ENCODE peak calls at places on chromosomes 11 and 22, in four cellular contexts. One of them, this sample, is unnamed.
A peak's percentile ranks its signal among the peaks of the same experiment; 100 is the strongest.

GRCh38 chr11:75400110-75400865 is 970 bp downstream of the RPS3 start:
- DNase-seq in kidney epithelial cell: no peak
- DNase-seq in H9: no peak
- DNase-seq in body of pancreas: no peak
- DNase-seq in this sample: no peak

GRCh38 chr11:2269601-2270321 is 627 bp downstream of the ASCL2 start:
- DNase-seq in kidney epithelial cell: peak; percentile 5
- DNase-seq in H9: peak; percentile 82
- DNase-seq in body of pancreas: peak; percentile 67
- DNase-seq in this sample: no peak

GRCh38 chr22:27636716-27637503 is 164.6 kb downstream of the MN1 start:
- DNase-seq in kidney epithelial cell: no peak
- DNase-seq in H9: no peak
- DNase-seq in body of pancreas: no peak
- DNase-seq in this sample: no peak

GRCh38 chr11:18594999-18595749 is 4.4 kb upstream of the MISFA start:
- DNase-seq in kidney epithelial cell: no peak
- DNase-seq in H9: no peak
- DNase-seq in body of pancreas: no peak
- DNase-seq in this sample: no peak

GRCh38 chr22:50719814-50720300 is 18.1 kb upstream of the ACR start:
- DNase-seq in kidney epithelial cell: no peak
- DNase-seq in H9: no peak
- DNase-seq in body of pancreas: no peak
- DNase-seq in this sample: no peak

GRCh38 chr11:115439385-115439784 is 64.8 kb downstream of the CADM1 start:
- DNase-seq in kidney epithelial cell: peak; percentile 55
- DNase-seq in H9: no peak
- DNase-seq in body of pancreas: no peak
- DNase-seq in this sample: no peak

GRCh38 chr22:44538518-44539315 is 40.7 kb upstream of the RTL6 start:
- DNase-seq in kidney epithelial cell: no peak
- DNase-seq in H9: no peak
- DNase-seq in body of pancreas: no peak
- DNase-seq in this sample: no peak

GRCh38 chr11:71991494-71991893 is 7.2 kb upstream of the IL18BP start:
- DNase-seq in kidney epithelial cell: no peak
- DNase-seq in H9: no peak
- DNase-seq in body of pancreas: no peak
- DNase-seq in this sample: no peak

GRCh38 chr22:44532466-44533025 is 34.5 kb upstream of the RTL6 start:
- DNase-seq in kidney epithelial cell: no peak
- DNase-seq in H9: no peak
- DNase-seq in body of pancreas: no peak
- DNase-seq in this sample: no peak

GRCh38 chr22:27726726-27727449 is 74.7 kb downstream of the MN1 start:
- DNase-seq in kidney epithelial cell: peak; percentile 51
- DNase-seq in H9: no peak
- DNase-seq in body of pancreas: peak; percentile 28
- DNase-seq in this sample: peak; percentile 84

GRCh38 chr11:65262381-65262680 is 569 bp downstream of the POLA2 start:
- DNase-seq in kidney epithelial cell: no peak
- DNase-seq in H9: no peak
- DNase-seq in body of pancreas: peak; percentile 64
- DNase-seq in this sample: no peak

GRCh38 chr11:111310088-111310487 is 11.7 kb downstream of the POU2AF3 start:
- DNase-seq in kidney epithelial cell: no peak
- DNase-seq in H9: no peak
- DNase-seq in body of pancreas: no peak
- DNase-seq in this sample: no peak

GRCh38 chr11:121441533-121441932 is 10.6 kb upstream of the SORL1 start:
- DNase-seq in kidney epithelial cell: no peak
- DNase-seq in H9: no peak
- DNase-seq in body of pancreas: no peak
- DNase-seq in this sample: no peak

GRCh38 chr22:36068776-36069344 is 40.2 kb upstream of the RBFOX2 start:
- DNase-seq in kidney epithelial cell: no peak
- DNase-seq in H9: no peak
- DNase-seq in body of pancreas: no peak
- DNase-seq in this sample: no peak

GRCh38 chr22:35467788-35468187 is 67.8 kb downstream of the MCM5 start:
- DNase-seq in kidney epithelial cell: no peak
- DNase-seq in H9: peak; percentile 72
- DNase-seq in body of pancreas: peak; percentile 62
- DNase-seq in this sample: no peak

GRCh38 chr11:115941481-115941993 is 437.3 kb upstream of the CADM1 start:
- DNase-seq in kidney epithelial cell: peak; percentile 99
- DNase-seq in H9: no peak
- DNase-seq in body of pancreas: peak; percentile 77
- DNase-seq in this sample: peak; percentile 55

GRCh38 chr22:21764038-21764804 is 28.6 kb upstream of the YPEL1 start:
- DNase-seq in kidney epithelial cell: no peak
- DNase-seq in H9: no peak
- DNase-seq in body of pancreas: no peak
- DNase-seq in this sample: no peak

GRCh38 chr22:46684706-46685105 is 53.3 kb downstream of the CERK start:
- DNase-seq in kidney epithelial cell: no peak
- DNase-seq in H9: no peak
- DNase-seq in body of pancreas: peak; percentile 16
- DNase-seq in this sample: no peak

GRCh38 chr22:35043251-35043931 is 22.6 kb upstream of the ISX start:
- DNase-seq in kidney epithelial cell: no peak
- DNase-seq in H9: no peak
- DNase-seq in body of pancreas: no peak
- DNase-seq in this sample: no peak

GRCh38 chr11:92129811-92130210 is 94.8 kb upstream of the FAT3 start:
- DNase-seq in kidney epithelial cell: no peak
- DNase-seq in H9: no peak
- DNase-seq in body of pancreas: no peak
- DNase-seq in this sample: no peak

GRCh38 chr22:44957267-44957905 is 52.4 kb downstream of the PHF21B start:
- DNase-seq in kidney epithelial cell: no peak
- DNase-seq in H9: peak; percentile 60
- DNase-seq in body of pancreas: no peak
- DNase-seq in this sample: no peak

GRCh38 chr11:66020618-66021357 is 5.5 kb downstream of the CATSPER1 start:
- DNase-seq in kidney epithelial cell: peak; percentile 63
- DNase-seq in H9: no peak
- DNase-seq in body of pancreas: peak; percentile 54
- DNase-seq in this sample: peak; percentile 82

GRCh38 chr11:113401718-113402117 is 14.1 kb downstream of the ANKK1 start:
- DNase-seq in kidney epithelial cell: peak; percentile 37
- DNase-seq in H9: no peak
- DNase-seq in body of pancreas: peak; percentile 70
- DNase-seq in this sample: peak; percentile 83

GRCh38 chr22:28402066-28402465 is 277.6 kb downstream of the TTC28 start:
- DNase-seq in kidney epithelial cell: no peak
- DNase-seq in H9: no peak
- DNase-seq in body of pancreas: no peak
- DNase-seq in this sample: no peak

GRCh38 chr22:29044657-29045176 is 16.9 kb downstream of the C22orf31 start:
- DNase-seq in kidney epithelial cell: no peak
- DNase-seq in H9: no peak
- DNase-seq in body of pancreas: peak; percentile 19
- DNase-seq in this sample: no peak

GRCh38 chr11:10386861-10387208 is 68.2 kb upstream of the AMPD3 start:
- DNase-seq in kidney epithelial cell: no peak
- DNase-seq in H9: no peak
- DNase-seq in body of pancreas: no peak
- DNase-seq in this sample: no peak

GRCh38 chr11:58866788-58867187 is 22.3 kb upstream of the GLYATL2 start:
- DNase-seq in kidney epithelial cell: no peak
- DNase-seq in H9: no peak
- DNase-seq in body of pancreas: no peak
- DNase-seq in this sample: no peak

GRCh38 chr11:69642913-69643632 is 2.1 kb downstream of the CCND1 start:
- DNase-seq in kidney epithelial cell: no peak
- DNase-seq in H9: peak; percentile 79
- DNase-seq in body of pancreas: peak; percentile 73
- DNase-seq in this sample: peak; percentile 84

GRCh38 chr22:45318558-45319318 is 9.0 kb downstream of the FAM118A start:
- DNase-seq in kidney epithelial cell: peak; percentile 16
- DNase-seq in H9: no peak
- DNase-seq in body of pancreas: no peak
- DNase-seq in this sample: no peak

GRCh38 chr11:45109400-45109799 is 37.0 kb upstream of the PRDM11 start:
- DNase-seq in kidney epithelial cell: no peak
- DNase-seq in H9: no peak
- DNase-seq in body of pancreas: no peak
- DNase-seq in this sample: no peak

GRCh38 chr11:60594998-60595637 is 79.9 kb downstream of the MS4A13 start:
- DNase-seq in kidney epithelial cell: no peak
- DNase-seq in H9: no peak
- DNase-seq in body of pancreas: peak; percentile 51
- DNase-seq in this sample: no peak

DNA sequence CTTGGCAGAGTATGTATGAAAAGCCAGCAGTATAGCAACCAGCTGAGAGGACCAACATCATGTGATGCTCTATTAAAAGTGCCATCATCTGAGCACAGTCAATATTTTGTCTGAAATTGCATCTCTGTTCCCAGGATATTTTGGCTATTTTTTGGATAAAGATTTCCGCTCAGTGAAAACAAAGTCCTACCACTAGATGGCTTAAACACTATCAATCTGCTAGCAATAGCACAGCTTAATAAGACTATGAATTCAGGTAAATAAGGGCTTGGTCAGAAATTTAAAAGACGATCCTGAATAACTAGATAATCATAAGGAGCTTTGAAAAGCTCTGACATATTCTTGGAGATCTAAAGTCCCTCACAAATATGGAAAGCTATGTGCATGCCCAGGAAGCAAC is 74.4 kb downstream of the MS4A13 start:
- DNase-seq in kidney epithelial cell: no peak
- DNase-seq in H9: no peak
- DNase-seq in body of pancreas: no peak
- DNase-seq in this sample: no peak
- TF ChIP-seq CTCF in kidney epithelial cell: peak; percentile 32
- TF ChIP-seq CTCF in H9: peak; percentile 64
- TF ChIP-seq CTCF in body of pancreas: no peak
- TF ChIP-seq CTCF in this sample: peak; percentile 31

DNA sequence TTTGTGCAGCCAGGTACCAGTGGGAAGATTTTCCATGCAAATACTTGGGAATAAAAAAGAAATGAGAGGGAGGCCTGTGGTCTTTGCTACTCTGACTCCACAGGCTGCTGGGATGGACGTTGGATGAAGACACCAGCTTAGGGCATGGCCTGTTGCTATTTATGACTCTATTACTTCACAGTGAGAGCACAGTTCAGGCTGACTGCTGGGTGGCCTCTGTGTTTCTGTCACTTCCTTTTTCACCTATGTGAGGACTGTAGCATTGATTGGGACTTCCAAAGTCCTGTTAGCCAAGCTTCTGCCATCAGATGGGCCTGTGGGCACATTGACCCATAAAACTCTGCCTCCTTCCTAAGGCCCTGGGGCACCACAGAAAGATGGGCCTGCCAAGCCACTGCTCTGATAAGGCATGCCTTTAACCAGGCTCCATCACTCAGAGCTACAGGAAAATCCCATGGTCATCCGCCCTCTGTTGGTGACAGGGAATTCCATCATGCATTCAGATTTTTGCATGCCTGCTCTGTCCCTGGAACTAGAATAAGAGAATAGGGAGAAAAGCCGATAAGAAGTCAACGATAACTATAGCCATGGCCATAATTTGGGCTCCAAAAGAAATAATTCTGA is 64.6 kb downstream of the KCNJ1 start:
- DNase-seq in kidney epithelial cell: no peak
- DNase-seq in H9: peak; percentile 68
- DNase-seq in body of pancreas: peak; percentile 29
- DNase-seq in this sample: peak; percentile 22
- TF ChIP-seq CTCF in kidney epithelial cell: peak; percentile 44
- TF ChIP-seq CTCF in H9: peak; percentile 81
- TF ChIP-seq CTCF in body of pancreas: no peak
- TF ChIP-seq CTCF in this sample: no peak

GRCh38 chr11:96052921-96053631 is 129.2 kb upstream of the MTMR2 start:
- DNase-seq in kidney epithelial cell: no peak
- DNase-seq in H9: no peak
- DNase-seq in body of pancreas: no peak
- DNase-seq in this sample: no peak
- TF ChIP-seq CTCF in kidney epithelial cell: no peak
- TF ChIP-seq CTCF in H9: no peak
- TF ChIP-seq CTCF in body of pancreas: no peak
- TF ChIP-seq CTCF in this sample: no peak

DNA sequence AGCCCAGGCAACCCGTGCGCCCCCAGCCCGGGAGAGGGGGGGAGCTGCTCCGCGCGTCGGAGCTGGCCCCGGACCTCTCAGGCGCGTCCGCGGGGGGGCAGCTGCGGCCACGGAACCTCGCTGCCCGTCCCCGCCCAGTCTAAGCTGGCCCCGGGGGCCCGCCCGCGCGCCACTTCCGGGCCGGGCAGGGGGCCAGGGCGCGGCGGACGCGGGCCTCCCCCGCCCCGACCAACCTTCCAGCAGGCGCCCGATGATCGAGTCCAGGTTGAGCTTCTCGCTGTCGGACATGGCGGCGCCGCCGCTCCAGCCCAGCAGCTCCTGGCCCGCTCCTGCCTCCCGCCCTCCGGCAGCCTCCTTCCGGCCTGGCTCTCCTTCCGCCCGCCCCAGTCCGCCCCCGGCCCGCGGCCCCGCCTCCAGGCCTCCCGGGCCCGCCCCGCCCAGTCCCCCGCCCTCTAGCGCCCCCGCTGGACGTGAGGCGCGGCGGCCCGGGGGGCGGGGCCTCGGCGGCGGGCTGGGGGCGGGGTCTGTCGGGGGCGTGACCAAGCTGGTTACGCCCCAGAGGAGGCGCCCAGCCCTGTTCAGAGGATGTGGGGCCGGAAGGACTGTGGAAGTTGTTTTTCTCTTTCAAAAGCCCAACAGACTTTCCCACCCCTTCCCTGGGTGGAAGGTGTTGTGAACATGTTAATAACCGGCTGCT is at the start of gene PPP1CA:
- DNase-seq in kidney epithelial cell: no peak
- DNase-seq in H9: peak; percentile 91
- DNase-seq in body of pancreas: peak; percentile 91
- DNase-seq in this sample: peak; percentile 93
- TF ChIP-seq CTCF in kidney epithelial cell: no peak
- TF ChIP-seq CTCF in H9: peak; percentile 62
- TF ChIP-seq CTCF in body of pancreas: peak; percentile 85
- TF ChIP-seq CTCF in this sample: peak; percentile 53

GRCh38 chr11:47997063-47998053 is 17.0 kb downstream of the PTPRJ start:
- DNase-seq in kidney epithelial cell: no peak
- DNase-seq in H9: no peak
- DNase-seq in body of pancreas: no peak
- DNase-seq in this sample: no peak
- TF ChIP-seq CTCF in kidney epithelial cell: no peak
- TF ChIP-seq CTCF in H9: no peak
- TF ChIP-seq CTCF in body of pancreas: no peak
- TF ChIP-seq CTCF in this sample: no peak

This sample was measured in Calu3.